ENCODE peak calls at places on chromosomes 7 and 10, in four cellular contexts. One of them, this sample, is unnamed.

GRCh38 chr10:571643-572042 is 117.8 kb downstream of the DIP2C start:
- DNase-seq in K562: no peak
- DNase-seq in HCT116: no peak
- DNase-seq in HepG2: no peak
- DNase-seq in this sample: no peak

GRCh38 chr10:77686096-77686495 is 48.5 kb upstream of the KCNMA1 start:
- DNase-seq in K562: no peak
- DNase-seq in HCT116: no peak
- DNase-seq in HepG2: no peak
- DNase-seq in this sample: no peak

GRCh38 chr10:15427836-15428414 is 56.8 kb upstream of the FAM171A1 start:
- DNase-seq in K562: peak; percentile 16
- DNase-seq in HCT116: peak; percentile 35
- DNase-seq in HepG2: peak; percentile 41
- DNase-seq in this sample: no peak

GRCh38 chr7:63071396-63071795 is 927.3 kb upstream of the ZNF722 start:
- DNase-seq in K562: no peak
- DNase-seq in HCT116: no peak
- DNase-seq in HepG2: no peak
- DNase-seq in this sample: no peak

GRCh38 chr7:148173296-148173695 is 417.3 kb upstream of the C7orf33 start:
- DNase-seq in K562: no peak
- DNase-seq in HCT116: no peak
- DNase-seq in HepG2: no peak
- DNase-seq in this sample: no peak

GRCh38 chr7:55504093-55504859 is 68.0 kb downstream of the VOPP1 start:
- DNase-seq in K562: no peak
- DNase-seq in HCT116: no peak
- DNase-seq in HepG2: no peak
- DNase-seq in this sample: no peak

GRCh38 chr10:48231699-48232315 is 42.7 kb downstream of the FRMPD2 start:
- DNase-seq in K562: no peak
- DNase-seq in HCT116: no peak
- DNase-seq in HepG2: no peak
- DNase-seq in this sample: no peak

GRCh38 chr7:45173596-45174327 is 16.2 kb downstream of the RAMP3 start:
- DNase-seq in K562: no peak
- DNase-seq in HCT116: no peak
- DNase-seq in HepG2: no peak
- DNase-seq in this sample: no peak

GRCh38 chr10:23195846-23196200 is 3.7 kb downstream of the PTF1A start:
- DNase-seq in K562: no peak
- DNase-seq in HCT116: no peak
- DNase-seq in HepG2: no peak
- DNase-seq in this sample: no peak

GRCh38 chr10:64547168-64547567 is 1026.0 kb downstream of the REEP3 start:
- DNase-seq in K562: no peak
- DNase-seq in HCT116: no peak
- DNase-seq in HepG2: no peak
- DNase-seq in this sample: no peak

GRCh38 chr10:127000598-127000997 is 95.4 kb downstream of the DOCK1 start:
- DNase-seq in K562: no peak
- DNase-seq in HCT116: no peak
- DNase-seq in HepG2: no peak
- DNase-seq in this sample: no peak

GRCh38 chr7:141246426-141246825 is 172.6 kb downstream of the TMEM178B start:
- DNase-seq in K562: no peak
- DNase-seq in HCT116: no peak
- DNase-seq in HepG2: no peak
- DNase-seq in this sample: no peak

GRCh38 chr7:6015917-6016652 is 7.0 kb downstream of the AIMP2 start:
- DNase-seq in K562: no peak
- DNase-seq in HCT116: no peak
- DNase-seq in HepG2: no peak
- DNase-seq in this sample: peak; percentile 28

GRCh38 chr10:82953909-82954308 is 1078.9 kb downstream of the NRG3 start:
- DNase-seq in K562: no peak
- DNase-seq in HCT116: no peak
- DNase-seq in HepG2: no peak
- DNase-seq in this sample: no peak

GRCh38 chr7:85730016-85730415 is 543.2 kb upstream of the SEMA3D start:
- DNase-seq in K562: no peak
- DNase-seq in HCT116: no peak
- DNase-seq in HepG2: no peak
- DNase-seq in this sample: no peak

GRCh38 chr10:100022403-100022802 is 12.7 kb upstream of the DNMBP start:
- DNase-seq in K562: no peak
- DNase-seq in HCT116: no peak
- DNase-seq in HepG2: no peak
- DNase-seq in this sample: no peak

GRCh38 chr7:31000161-31000693 is 36.5 kb downstream of the GHRHR start:
- DNase-seq in K562: no peak
- DNase-seq in HCT116: no peak
- DNase-seq in HepG2: no peak
- DNase-seq in this sample: no peak

GRCh38 chr7:117949232-117949631 is 76.0 kb upstream of the CTTNBP2 start:
- DNase-seq in K562: no peak
- DNase-seq in HCT116: no peak
- DNase-seq in HepG2: no peak
- DNase-seq in this sample: no peak

GRCh38 chr7:24974026-24974832 is 5.7 kb downstream of the OSBPL3 start:
- DNase-seq in K562: no peak
- DNase-seq in HCT116: no peak
- DNase-seq in HepG2: peak; percentile 23
- DNase-seq in this sample: no peak

GRCh38 chr7:155378580-155378934 is 79.4 kb upstream of the EN2 start:
- DNase-seq in K562: no peak
- DNase-seq in HCT116: no peak
- DNase-seq in HepG2: no peak
- DNase-seq in this sample: no peak

GRCh38 chr10:125010362-125010761 is 68.4 kb downstream of the ZRANB1 start:
- DNase-seq in K562: no peak
- DNase-seq in HCT116: no peak
- DNase-seq in HepG2: no peak
- DNase-seq in this sample: no peak

GRCh38 chr10:97255512-97256293 is 36.7 kb downstream of the ARHGAP19 start:
- DNase-seq in K562: no peak
- DNase-seq in HCT116: no peak
- DNase-seq in HepG2: no peak
- DNase-seq in this sample: no peak

GRCh38 chr10:22682237-22683192 is 31.9 kb downstream of the PIP4K2A start:
- DNase-seq in K562: peak; percentile 45
- DNase-seq in HCT116: peak; percentile 15
- DNase-seq in HepG2: peak; percentile 69
- DNase-seq in this sample: peak; percentile 39

GRCh38 chr7:4659551-4660286 is 22.4 kb upstream of the FOXK1 start:
- DNase-seq in K562: no peak
- DNase-seq in HCT116: peak; percentile 43
- DNase-seq in HepG2: no peak
- DNase-seq in this sample: no peak

GRCh38 chr7:75642810-75643486 is 95.8 kb downstream of the HIP1 start:
- DNase-seq in K562: peak; percentile 87
- DNase-seq in HCT116: peak; percentile 54
- DNase-seq in HepG2: peak; percentile 46
- DNase-seq in this sample: peak; percentile 67

GRCh38 chr7:71846160-71846559 is 566.0 kb downstream of the CALN1 start:
- DNase-seq in K562: no peak
- DNase-seq in HCT116: no peak
- DNase-seq in HepG2: no peak
- DNase-seq in this sample: no peak

GRCh38 chr10:101777857-101778145 is 1.9 kb upstream of the FGF8 start:
- DNase-seq in K562: no peak
- DNase-seq in HCT116: no peak
- DNase-seq in HepG2: no peak
- DNase-seq in this sample: no peak

GRCh38 chr10:29874604-29875269 is 184.6 kb downstream of the JCAD start:
- DNase-seq in K562: no peak
- DNase-seq in HCT116: no peak
- DNase-seq in HepG2: no peak
- DNase-seq in this sample: no peak

GRCh38 chr10:25547391-25547790 is 372.6 kb downstream of the GPR158 start:
- DNase-seq in K562: no peak
- DNase-seq in HCT116: no peak
- DNase-seq in HepG2: no peak
- DNase-seq in this sample: no peak

GRCh38 chr10:114615600-114616007 is 42.5 kb downstream of the ABLIM1 start:
- DNase-seq in K562: no peak
- DNase-seq in HCT116: no peak
- DNase-seq in HepG2: no peak
- DNase-seq in this sample: no peak

GRCh38 chr10:73094249-73094850 is 2.3 kb downstream of the P4HA1 start:
- DNase-seq in K562: no peak
- DNase-seq in HCT116: no peak
- DNase-seq in HepG2: no peak
- DNase-seq in this sample: no peak

GRCh38 chr10:36114141-36114540 is 472.0 kb upstream of the FZD8 start:
- DNase-seq in K562: no peak
- DNase-seq in HCT116: no peak
- DNase-seq in HepG2: no peak
- DNase-seq in this sample: no peak

GRCh38 chr10:116972136-116972535 is 32.9 kb downstream of the SHTN1 start:
- DNase-seq in K562: no peak
- DNase-seq in HCT116: no peak
- DNase-seq in HepG2: no peak
- DNase-seq in this sample: no peak

GRCh38 chr10:116973946-116974345 is 31.0 kb downstream of the SHTN1 start:
- DNase-seq in K562: no peak
- DNase-seq in HCT116: no peak
- DNase-seq in HepG2: no peak
- DNase-seq in this sample: no peak

GRCh38 chr10:116978906-116979305 is 26.1 kb downstream of the SHTN1 start:
- DNase-seq in K562: no peak
- DNase-seq in HCT116: no peak
- DNase-seq in HepG2: no peak
- DNase-seq in this sample: no peak

GRCh38 chr10:116973371-116973905 is 31.5 kb downstream of the SHTN1 start:
- DNase-seq in K562: no peak
- DNase-seq in HCT116: no peak
- DNase-seq in HepG2: no peak
- DNase-seq in this sample: no peak

DNA sequence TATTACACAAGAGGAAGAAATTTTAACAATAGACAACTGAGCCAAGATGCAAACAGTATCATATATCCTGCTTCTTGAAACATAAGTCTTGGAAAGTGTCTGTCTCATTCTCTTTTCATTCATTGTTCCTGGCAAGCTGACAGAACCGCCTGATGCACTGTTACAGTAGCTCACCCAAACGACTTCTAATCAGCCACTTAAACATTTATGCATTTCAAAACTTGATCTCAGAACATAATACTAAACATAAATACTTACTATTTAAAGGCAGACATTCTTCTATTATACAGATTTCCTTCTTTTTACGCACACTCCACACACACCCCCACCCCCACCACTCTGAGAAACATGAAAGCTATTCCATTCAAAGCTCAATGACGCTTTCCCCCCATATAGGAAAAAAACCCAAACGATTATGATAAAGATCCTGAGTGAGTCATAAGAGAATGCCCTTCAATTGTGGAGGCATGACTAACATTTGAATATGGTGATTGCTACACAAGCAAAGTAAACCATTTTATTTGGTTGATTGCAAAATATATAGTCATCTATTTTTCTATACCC is 30.5 kb downstream of the SHTN1 start:
- DNase-seq in K562: no peak
- DNase-seq in HCT116: peak; percentile 7
- DNase-seq in HepG2: no peak
- DNase-seq in this sample: no peak
- TF ChIP-seq TCF7L2 in K562: no peak
- TF ChIP-seq TCF7L2 in HCT116: no peak
- TF ChIP-seq TCF7L2 in HepG2: no peak
- TF ChIP-seq TCF7L2 in this sample: no peak

GRCh38 chr10:115998301-115998700 is 274.7 kb downstream of the GFRA1 start:
- DNase-seq in K562: no peak
- DNase-seq in HCT116: no peak
- DNase-seq in HepG2: no peak
- DNase-seq in this sample: no peak
- TF ChIP-seq TCF7L2 in K562: no peak
- TF ChIP-seq TCF7L2 in HCT116: no peak
- TF ChIP-seq TCF7L2 in HepG2: no peak
- TF ChIP-seq TCF7L2 in this sample: no peak

GRCh38 chr10:52314822-52315552 is 906 bp downstream of the DKK1 start:
- DNase-seq in K562: no peak
- DNase-seq in HCT116: no peak
- DNase-seq in HepG2: no peak
- DNase-seq in this sample: no peak
- TF ChIP-seq TCF7L2 in K562: no peak
- TF ChIP-seq TCF7L2 in HCT116: no peak
- TF ChIP-seq TCF7L2 in HepG2: no peak
- TF ChIP-seq TCF7L2 in this sample: no peak

GRCh38 chr7:18421297-18422004 is 74.1 kb upstream of the HDAC9 start:
- DNase-seq in K562: no peak
- DNase-seq in HCT116: no peak
- DNase-seq in HepG2: no peak
- DNase-seq in this sample: no peak
- TF ChIP-seq TCF7L2 in K562: no peak
- TF ChIP-seq TCF7L2 in HCT116: no peak
- TF ChIP-seq TCF7L2 in HepG2: no peak
- TF ChIP-seq TCF7L2 in this sample: no peak

DNA sequence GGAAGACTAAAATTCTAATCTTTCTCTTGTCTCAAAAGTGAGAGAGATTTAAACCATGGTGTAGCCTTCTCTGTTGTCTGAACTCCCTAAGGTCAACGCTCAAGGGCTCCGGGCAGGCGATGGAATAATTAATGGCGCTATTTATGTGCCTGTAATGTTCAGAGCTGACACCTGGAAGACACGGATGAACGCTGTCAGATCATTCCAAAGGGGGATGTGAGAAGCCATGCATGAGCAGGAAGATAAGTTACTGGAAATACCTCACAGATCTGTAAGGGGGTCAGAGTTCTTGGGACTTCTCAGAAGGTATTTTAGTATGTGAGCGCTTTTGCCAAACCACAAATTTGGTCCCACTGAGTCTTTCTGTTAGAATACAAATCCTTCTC is 73.3 kb upstream of the MTPN start:
- DNase-seq in K562: no peak
- DNase-seq in HCT116: no peak
- DNase-seq in HepG2: no peak
- DNase-seq in this sample: no peak
- TF ChIP-seq TCF7L2 in K562: no peak
- TF ChIP-seq TCF7L2 in HCT116: no peak
- TF ChIP-seq TCF7L2 in HepG2: no peak
- TF ChIP-seq TCF7L2 in this sample: no peak

This sample was measured in Panc1.